ENCODE peak calls at places on chromosome 16, in seven cellular contexts. I, N, K, U, M, L and O are unnamed samples.

GRCh38 chr16:52976539-52977167 is 76.0 kb downstream of the CHD9NB start:
- DNase-seq in K (peak), L (peak), N (peak), I (no peak), U (peak), M (no peak), O (peak)

GRCh38 chr16:14525021-14525420 is 105.0 kb downstream of the PARN start:
- DNase-seq in N (no peak), I (no peak), M (no peak), K (no peak), U (no peak), L (no peak), O (no peak)

GRCh38 chr16:14194706-14195105 is 123.6 kb downstream of the MRTFB start:
- DNase-seq in U (no peak), L (no peak), I (no peak), K (no peak), N (no peak), M (no peak), O (no peak)

GRCh38 chr16:89174055-89174827 is 2.7 kb downstream of the CDH15 start:
- DNase-seq in U (no peak), N (no peak), L (no peak), I (peak), M (no peak), K (peak), O (no peak)

GRCh38 chr16:31301708-31302400 is 42.1 kb downstream of the ITGAM start:
- DNase-seq in I (no peak), M (no peak), K (no peak), L (peak), N (no peak), U (no peak), O (no peak)

GRCh38 chr16:68792465-68793324 is 50.6 kb upstream of the TANGO6 start:
- DNase-seq in I (no peak), L (peak), N (peak), K (no peak), M (no peak), U (peak), O (no peak)

GRCh38 chr16:46772463-46772862 is 24.3 kb upstream of the MYLK3 start:
- DNase-seq in I (peak), U (no peak), N (no peak), K (no peak), M (no peak), L (no peak), O (no peak)

GRCh38 chr16:73337371-73337770 is 289.4 kb upstream of the ZFHX3 start:
- DNase-seq in M (no peak), K (no peak), N (no peak), I (no peak), L (no peak), U (no peak), O (no peak)

GRCh38 chr16:31092330-31092729 is 2.3 kb downstream of the VKORC1 start:
- DNase-seq in K (no peak), U (no peak), L (no peak), I (no peak), N (peak), M (no peak), O (no peak)

GRCh38 chr16:31243734-31244670 is 15.8 kb upstream of the ITGAM start:
- DNase-seq in L (peak), M (no peak), I (no peak), N (no peak), K (no peak), U (no peak), O (peak)

GRCh38 chr16:30746638-30747160 is 1.5 kb upstream of the PHKG2 start:
- DNase-seq in I (no peak), U (no peak), N (no peak), K (no peak), L (no peak), M (no peak), O (no peak)

GRCh38 chr16:75965504-75966374 is 239.4 kb upstream of the CPHXL start:
- DNase-seq in K (no peak), L (peak), N (no peak), M (no peak), I (no peak), U (peak), O (peak)

GRCh38 chr16:85262558-85263196 is 150.4 kb upstream of the CIBAR2 start:
- DNase-seq in K (no peak), L (peak), U (no peak), I (no peak), M (no peak), N (no peak), O (peak)

GRCh38 chr16:24853169-24853824 is 7.5 kb downstream of the SLC5A11 start:
- DNase-seq in N (no peak), M (no peak), U (no peak), K (no peak), I (no peak), L (no peak), O (no peak)

GRCh38 chr16:69199382-69199781 is 12.4 kb downstream of the SNTB2 start:
- DNase-seq in U (peak), K (no peak), L (peak), I (no peak), N (peak), M (no peak), O (no peak)

GRCh38 chr16:4261557-4262172 is 11.2 kb downstream of the TFAP4 start:
- DNase-seq in L (peak), K (peak), I (peak), U (peak), N (peak), M (peak), O (peak)

GRCh38 chr16:55572439-55572838 is 6.0 kb downstream of the CAPNS2 start:
- DNase-seq in L (no peak), N (no peak), K (no peak), M (no peak), U (no peak), I (no peak), O (no peak)

GRCh38 chr16:66856184-66856730 is 12.0 kb downstream of the CA7 start:
- DNase-seq in L (no peak), U (no peak), M (no peak), I (no peak), N (no peak), K (no peak), O (no peak)

GRCh38 chr16:66961065-66961744 is at the start of gene CES3:
- DNase-seq in U (peak), L (peak), M (peak), K (peak), I (peak), N (peak), O (peak)

GRCh38 chr16:22900863-22901262 is 86.9 kb downstream of the HS3ST2 start:
- DNase-seq in L (no peak), I (no peak), U (no peak), K (no peak), N (no peak), M (no peak), O (no peak)

GRCh38 chr16:89536371-89536770 is 24.1 kb upstream of the RPL13 start:
- DNase-seq in U (no peak), L (no peak), M (no peak), I (no peak), K (no peak), N (no peak), O (no peak)

GRCh38 chr16:50259334-50260205 is 6.8 kb upstream of the ADCY7 start:
- DNase-seq in K (no peak), M (peak), U (peak), I (no peak), N (no peak), L (no peak), O (no peak)

GRCh38 chr16:10921536-10922327 is 20.5 kb downstream of the DEXI start:
- DNase-seq in K (no peak), U (no peak), L (no peak), M (no peak), I (no peak), N (no peak), O (no peak)

GRCh38 chr16:19210175-19210924 is 42.3 kb downstream of the SYT17 start:
- DNase-seq in K (no peak), U (peak), L (peak), M (no peak), N (peak), I (no peak), O (no peak)

GRCh38 chr16:10408824-10409381 is 23.0 kb downstream of the ATF7IP2 start:
- DNase-seq in M (no peak), K (no peak), U (no peak), L (no peak), N (no peak), I (no peak), O (peak)

GRCh38 chr16:25030420-25031131 is 15.4 kb upstream of the ARHGAP17 start:
- DNase-seq in I (no peak), N (no peak), M (no peak), L (no peak), K (no peak), U (no peak), O (no peak)

GRCh38 chr16:67278773-67279295 is 498 bp upstream of the PLEKHG4 start:
- DNase-seq in N (no peak), U (peak), K (peak), I (peak), M (no peak), L (no peak), O (peak)

GRCh38 chr16:81645303-81645702 is 133.8 kb upstream of the PLCG2 start:
- DNase-seq in I (no peak), M (no peak), K (peak), U (peak), L (peak), N (peak), O (peak)

GRCh38 chr16:24493859-24494258 is 45.5 kb upstream of the RBBP6 start:
- DNase-seq in L (peak), K (no peak), U (no peak), N (no peak), M (no peak), I (no peak), O (no peak)

GRCh38 chr16:68786685-68787418 is 49.8 kb downstream of the CDH1 start:
- DNase-seq in L (no peak), U (peak), M (no peak), K (no peak), N (peak), I (no peak), O (no peak)

GRCh38 chr16:81478876-81479496 is 34.4 kb downstream of the CMIP start:
- DNase-seq in K (no peak), M (no peak), U (peak), N (no peak), I (no peak), L (peak), O (no peak)

GRCh38 chr16:70396209-70396904 is 42.5 kb downstream of the ST3GAL2 start:
- DNase-seq in I (no peak), N (peak), U (peak), M (no peak), K (no peak), L (peak), O (peak)

GRCh38 chr16:14344945-14345344 is 273.8 kb downstream of the MRTFB start:
- DNase-seq in L (no peak), I (no peak), U (no peak), N (no peak), K (no peak), M (no peak), O (no peak)

GRCh38 chr16:65938083-65938482 is 428.4 kb upstream of the CDH5 start:
- DNase-seq in L (no peak), U (no peak), N (no peak), I (no peak), M (no peak), K (no peak), O (no peak)

GRCh38 chr16:85376292-85377095 is 236.6 kb upstream of the GSE1 start:
- DNase-seq in I (no peak), U (no peak), L (no peak), M (no peak), K (no peak), N (no peak), O (no peak)

GRCh38 chr16:51150894-51151320 is at the start of gene SALL1:
- DNase-seq in U (peak), I (peak), L (no peak), M (no peak), N (no peak), K (no peak), O (no peak)

GRCh38 chr16:29849505-29849904 is 13.5 kb downstream of the CDIPT start:
- DNase-seq in M (no peak), N (no peak), I (no peak), L (peak), K (no peak), U (no peak), O (peak)

DNA sequence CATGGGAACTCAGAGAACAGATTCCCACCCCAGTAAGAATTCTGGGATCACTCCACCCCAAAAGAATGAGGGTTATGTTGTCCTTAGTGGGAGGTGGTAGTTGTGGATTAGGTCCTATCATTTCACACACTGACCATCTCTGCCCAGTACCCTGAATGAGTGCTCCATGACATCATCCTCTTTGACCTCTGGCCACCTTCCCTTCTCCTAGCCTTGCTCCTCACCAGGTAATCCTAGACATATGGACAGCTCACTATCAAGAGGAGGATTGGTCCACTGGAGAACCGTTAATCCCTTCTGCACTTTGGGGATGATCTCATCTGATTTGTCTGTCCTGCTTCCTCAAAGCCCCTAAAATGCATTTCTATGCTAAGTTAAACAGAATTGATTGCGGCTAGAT is 538.2 kb upstream of the HSBP1 start:
- DNase-seq in U (no peak), M (no peak), N (no peak), L (no peak), K (no peak), I (no peak), O (no peak)
- H4K8ac ChIP-seq in U (no peak), M (no peak), N (no peak), L (no peak), K (no peak), I (no peak), O (no peak)

DNA sequence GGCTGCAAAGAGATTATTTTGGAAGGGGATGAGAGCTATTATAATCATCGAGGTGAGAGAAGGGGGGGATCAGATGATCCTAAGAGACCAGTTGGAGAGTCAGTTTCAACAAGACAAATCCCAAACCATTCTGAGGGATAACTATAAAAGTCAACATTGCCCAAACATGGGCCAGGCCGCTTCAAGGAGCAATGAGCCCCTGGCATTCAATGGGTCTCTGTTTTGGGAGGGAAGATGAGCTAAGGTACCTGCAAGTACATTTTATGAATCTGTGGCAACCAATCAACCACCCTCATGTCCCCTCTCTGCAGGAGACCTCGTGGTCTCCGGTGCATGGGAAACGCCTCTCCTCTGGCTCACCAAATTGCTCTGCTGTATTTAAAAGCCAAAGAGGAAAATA is 209.9 kb upstream of the C16orf82 start:
- DNase-seq in U (no peak), K (no peak), N (no peak), I (no peak), L (no peak), M (no peak), O (no peak)
- H4K8ac ChIP-seq in U (no peak), K (no peak), N (no peak), I (no peak), L (no peak), M (no peak), O (no peak)

GRCh38 chr16:57559075-57559790 is 16.8 kb downstream of the ADGRG5 start:
- DNase-seq in M (no peak), N (no peak), U (no peak), L (no peak), K (no peak), I (peak), O (no peak)

GRCh38 chr16:57562066-57562465 is 19.6 kb downstream of the ADGRG5 start:
- DNase-seq in M (no peak), L (no peak), N (no peak), I (no peak), K (no peak), U (no peak), O (no peak)

GRCh38 chr16:57562669-57563486 is 20.4 kb downstream of the ADGRG5 start:
- DNase-seq in I (no peak), L (peak), N (no peak), K (no peak), U (no peak), M (no peak), O (no peak)

GRCh38 chr16:57555831-57556230 is 13.4 kb downstream of the ADGRG5 start:
- DNase-seq in N (no peak), M (no peak), I (no peak), L (no peak), U (no peak), K (no peak), O (no peak)

GRCh38 chr16:57556941-57557541 is 14.6 kb downstream of the ADGRG5 start:
- DNase-seq in N (no peak), L (no peak), K (no peak), I (no peak), U (no peak), M (no peak), O (no peak)
- H4K8ac ChIP-seq in N (no peak), L (no peak), K (no peak), I (no peak), U (no peak), M (no peak), O (no peak)

GRCh38 chr16:2063861-2064260 is 16.1 kb downstream of the TSC2 start:
- DNase-seq in M (no peak), K (no peak), N (no peak), U (no peak), L (no peak), I (no peak), O (no peak)

GRCh38 chr16:2061526-2061925 is 13.7 kb downstream of the TSC2 start:
- DNase-seq in U (no peak), I (no peak), L (no peak), M (no peak), N (no peak), K (no peak), O (no peak)

GRCh38 chr16:2062801-2063200 is 15.0 kb downstream of the TSC2 start:
- DNase-seq in K (no peak), M (no peak), U (no peak), L (no peak), N (no peak), I (no peak), O (no peak)

GRCh38 chr16:2064368-2064945 is 16.7 kb downstream of the TSC2 start:
- DNase-seq in M (no peak), L (no peak), U (no peak), N (no peak), I (no peak), K (no peak), O (no peak)

DNA sequence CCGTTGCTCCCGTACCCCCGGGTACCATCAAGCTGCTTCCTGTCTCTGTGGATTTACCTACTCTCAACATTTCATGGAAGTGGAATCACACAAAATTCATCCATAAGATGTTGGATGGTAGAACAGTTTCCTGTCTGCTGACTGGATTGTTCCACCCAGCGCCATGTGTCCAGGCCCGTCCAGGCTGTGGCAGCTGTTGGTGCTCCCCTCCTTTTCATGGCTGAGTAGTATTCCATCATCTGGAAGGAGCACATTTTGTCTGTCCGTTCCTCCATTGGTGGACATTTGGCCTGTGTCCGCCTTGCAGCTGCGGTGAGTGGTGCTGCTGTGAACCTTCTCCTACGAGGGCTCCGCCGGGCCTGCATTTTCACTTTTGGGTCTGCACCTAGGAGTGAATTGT is 18.4 kb downstream of the TSC2 start:
- DNase-seq in I (no peak), U (no peak), K (no peak), L (no peak), N (no peak), M (no peak), O (no peak)
- H4K8ac ChIP-seq in I (no peak), U (no peak), K (no peak), L (no peak), N (no peak), M (no peak), O (no peak)

GRCh38 chr16:87267566-87267965 is 49.6 kb downstream of the C16orf95 start:
- DNase-seq in K (no peak), U (no peak), N (no peak), L (no peak), M (no peak), I (no peak), O (no peak)
- H4K8ac ChIP-seq in K (no peak), U (no peak), N (no peak), L (no peak), M (no peak), I (no peak), O (no peak)

GRCh38 chr16:77662241-77662640 is 60.1 kb upstream of the NUDT7 start:
- DNase-seq in I (no peak), K (no peak), N (no peak), U (no peak), L (no peak), M (no peak), O (no peak)
- H4K8ac ChIP-seq in I (no peak), K (no peak), N (no peak), U (no peak), L (no peak), M (no peak), O (no peak)

DNA sequence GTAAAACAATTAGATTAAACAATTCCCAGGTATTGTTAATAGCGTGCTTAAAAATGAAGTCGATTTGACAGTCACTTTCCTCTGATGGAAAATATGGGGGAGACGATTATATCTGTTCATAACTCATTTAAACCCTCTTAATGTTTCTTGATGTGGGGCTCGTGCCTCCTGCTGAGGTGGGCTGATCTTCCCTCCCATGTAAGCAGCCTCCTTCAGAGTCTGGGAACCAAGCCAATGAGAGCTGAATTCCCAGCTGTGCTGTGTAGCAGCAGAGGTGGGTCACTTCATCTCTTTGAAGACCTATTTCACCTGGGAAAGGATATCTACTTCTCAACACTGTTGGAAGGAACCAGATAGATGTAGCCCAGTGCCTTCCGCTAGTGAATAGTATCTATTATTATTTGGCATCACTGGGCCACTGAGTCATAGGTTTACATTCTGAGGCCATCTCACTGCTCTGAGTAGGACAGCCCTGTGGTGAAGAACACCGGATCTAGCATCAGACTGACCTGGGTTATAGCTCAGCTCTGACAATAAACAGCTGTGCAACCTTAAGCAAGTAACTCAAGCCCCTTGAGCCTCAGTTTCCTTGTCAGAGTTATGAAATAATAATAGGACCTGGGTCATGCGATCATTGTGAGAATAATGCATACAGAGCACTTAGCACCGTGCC is 85.3 kb upstream of the C16orf82 start:
- DNase-seq in N (peak), M (no peak), I (no peak), K (no peak), U (peak), L (no peak), O (no peak)
- H4K8ac ChIP-seq in N (peak), M (no peak), I (no peak), K (no peak), U (no peak), L (no peak), O (no peak)